ENCODE peak calls at places on chromosome X, in five cellular contexts. R is neuronal stem cell; Z is heart right ventricle; T is CD8-positive, alpha-beta T cell; K is IMR-90. W is an unnamed sample.
A peak's percentile ranks its signal among the peaks of the same experiment; 100 is the strongest.

GRCh38 chrX:73850124-73851013 is 287.4 kb downstream of the CHIC1 start:
- DNase-seq in R (no peak), Z (no peak), T (no peak), K (peak; percentile 38), W (peak; percentile 7)

GRCh38 chrX:9604111-9604907 is 139.5 kb downstream of the TBL1X start:
- DNase-seq in R (no peak), Z (peak; percentile 70), T (no peak), K (no peak), W (peak; percentile 72)

GRCh38 chrX:83469551-83469950 is 38.5 kb upstream of the POU3F4 start:
- DNase-seq in R (no peak), Z (no peak), T (peak; percentile 5), K (peak; percentile 1), W (peak; percentile 1)

GRCh38 chrX:107324493-107325310 is 118.3 kb downstream of the DNAAF6 start:
- DNase-seq in R (peak; percentile 64), Z (peak; percentile 18), T (no peak), K (peak; percentile 4), W (peak; percentile 49)

GRCh38 chrX:19958530-19959486 is 32.1 kb downstream of the BCLAF3 start:
- DNase-seq in R (no peak), Z (no peak), T (no peak), K (peak; percentile 4), W (peak; percentile 0)

GRCh38 chrX:101219116-101219839 is at the start of gene DRP2:
- DNase-seq in R (no peak), Z (no peak), T (no peak), K (peak; percentile 58), W (no peak)

GRCh38 chrX:155857561-155857960 is 23.6 kb upstream of the VAMP7 start:
- DNase-seq in R (no peak), Z (no peak), T (no peak), K (no peak), W (no peak)

GRCh38 chrX:30935985-30936384 is 46.9 kb upstream of the TAB3 start:
- DNase-seq in R (no peak), Z (peak; percentile 3), T (no peak), K (peak; percentile 3), W (peak; percentile 7)

GRCh38 chrX:71540801-71541545 is 8.1 kb downstream of the OGT start:
- DNase-seq in R (no peak), Z (no peak), T (no peak), K (no peak), W (no peak)

DNA sequence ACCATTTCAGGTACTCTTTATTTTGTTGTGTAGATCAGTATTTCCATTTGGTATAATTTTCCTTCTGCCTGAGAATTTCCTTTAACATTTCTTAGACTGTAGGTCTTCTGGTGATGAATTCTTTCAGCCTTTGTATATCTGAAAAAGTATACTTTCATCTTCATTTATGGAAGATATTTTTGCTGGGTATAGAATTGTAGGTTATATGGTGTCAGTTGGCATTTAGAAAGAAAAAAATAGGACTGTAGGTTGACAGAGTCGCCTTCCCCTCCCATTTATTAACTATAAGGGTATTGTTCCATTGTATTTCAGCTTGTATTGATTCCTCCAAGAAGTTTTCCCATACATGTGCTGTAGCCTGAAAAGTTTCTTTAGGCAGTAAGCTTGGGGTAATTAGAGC is 71.9 kb downstream of the KDM6A start:
- DNase-seq in R (no peak), Z (no peak), T (no peak), K (no peak), W (no peak)
- H3K9me3 ChIP-seq in R (no peaks in the 10 kb centered on the region), Z (peaks cover 32% of the 10 kb centered on the region), T (no peaks in the 10 kb centered on the region), K (peaks cover 4% of the 10 kb centered on the region), W (peaks cover 13% of the 10 kb centered on the region)

DNA sequence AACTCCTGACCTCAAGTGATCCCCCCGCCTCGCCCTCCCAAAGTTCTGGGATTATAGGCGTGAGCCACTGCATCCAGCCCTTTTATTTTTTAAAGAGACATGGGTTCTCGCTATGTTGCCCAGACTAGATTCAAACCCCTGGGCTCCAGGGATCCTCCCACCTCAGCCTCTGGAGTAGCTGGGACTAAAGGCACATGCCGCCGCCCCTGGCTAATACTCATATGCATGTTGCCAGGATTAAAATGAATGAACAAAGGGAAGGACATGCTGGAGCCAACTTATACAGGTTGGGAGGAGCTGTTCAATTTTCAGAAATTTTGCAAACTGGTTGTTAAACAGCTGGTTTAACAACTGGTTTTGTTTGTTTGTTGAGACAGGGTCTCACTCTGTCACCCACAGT is 1.4 kb upstream of the FTSJ1 start:
- DNase-seq in R (no peak), Z (no peak), T (no peak), K (no peak), W (no peak)
- H3K4me3 ChIP-seq in R (no peak overlapping the region), Z (no peak overlapping the region), T (no peak overlapping the region), K (no peak overlapping the region), W (peak overlapping the region; percentile 85)

GRCh38 chrX:104660092-104660491 is 94.1 kb downstream of the IL1RAPL2 start:
- DNase-seq in R (no peak), Z (no peak), T (no peak), K (no peak), W (no peak)
- H3K27me3 ChIP-seq in R (no peaks in the 10 kb centered on the region), Z (peaks cover 20% of the 10 kb centered on the region), T (no peaks in the 10 kb centered on the region), K (no peaks in the 10 kb centered on the region), W (no peaks in the 10 kb centered on the region)

DNA sequence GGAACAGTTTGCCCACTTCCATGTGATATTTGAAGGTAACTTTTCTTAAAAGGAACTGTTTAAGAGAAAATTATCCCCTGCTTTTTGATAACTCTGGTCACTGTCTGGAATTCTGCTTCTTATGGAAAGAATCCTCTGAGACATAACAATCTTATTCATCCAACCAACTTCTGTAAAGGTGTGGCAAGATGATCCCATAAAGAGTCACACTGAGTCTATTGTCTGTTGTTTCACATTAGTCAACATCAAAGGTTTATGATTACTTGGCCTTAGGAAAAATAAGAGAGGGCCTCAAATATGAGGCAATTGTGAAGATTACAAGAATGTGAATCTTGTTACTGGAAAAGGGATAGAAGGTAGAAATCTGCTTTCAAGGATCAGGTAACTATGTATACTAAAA is 88.0 kb upstream of the MAGEB18 start:
- DNase-seq in R (no peak), Z (no peak), T (no peak), K (no peak), W (no peak)
- H3K9me3 ChIP-seq in R (no peaks in the 10 kb centered on the region), Z (no peaks in the 10 kb centered on the region), T (no peaks in the 10 kb centered on the region), K (no peaks in the 10 kb centered on the region), W (no peaks in the 10 kb centered on the region)

DNA sequence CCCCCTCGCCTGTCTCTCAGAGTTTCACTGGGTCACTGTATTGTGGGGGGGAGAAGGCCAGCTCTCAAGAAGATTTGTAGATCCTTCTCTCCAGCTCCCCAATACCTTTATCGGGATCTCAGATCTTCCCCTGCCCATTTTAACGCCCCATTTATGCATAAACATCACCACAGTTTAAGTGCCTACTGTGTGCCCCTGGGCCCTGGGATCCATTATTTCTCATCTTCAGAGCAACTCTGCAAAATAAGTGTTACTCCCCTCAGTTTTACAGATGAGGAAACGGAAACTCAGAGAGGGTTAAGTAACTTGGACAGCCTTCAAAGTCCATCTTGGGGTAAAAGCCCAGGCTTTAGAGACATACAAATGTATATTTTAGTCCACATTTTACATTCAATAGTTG is 421 bp upstream of the IGSF1 start:
- DNase-seq in R (no peak), Z (no peak), T (no peak), K (no peak), W (no peak)
- H3K4me3 ChIP-seq in R (no peak overlapping the region), Z (no peak overlapping the region), T (no peak overlapping the region), K (no peak overlapping the region), W (no peak overlapping the region)

GRCh38 chrX:154793084-154793483 is 12.2 kb downstream of the MPP1 start:
- DNase-seq in R (no peak), Z (no peak), T (no peak), K (no peak), W (no peak)
- H3K27me3 ChIP-seq in R (peaks cover 1% of the 10 kb centered on the region), Z (no peaks in the 10 kb centered on the region), T (no peaks in the 10 kb centered on the region), K (no peaks in the 10 kb centered on the region), W (no peaks in the 10 kb centered on the region)

DNA sequence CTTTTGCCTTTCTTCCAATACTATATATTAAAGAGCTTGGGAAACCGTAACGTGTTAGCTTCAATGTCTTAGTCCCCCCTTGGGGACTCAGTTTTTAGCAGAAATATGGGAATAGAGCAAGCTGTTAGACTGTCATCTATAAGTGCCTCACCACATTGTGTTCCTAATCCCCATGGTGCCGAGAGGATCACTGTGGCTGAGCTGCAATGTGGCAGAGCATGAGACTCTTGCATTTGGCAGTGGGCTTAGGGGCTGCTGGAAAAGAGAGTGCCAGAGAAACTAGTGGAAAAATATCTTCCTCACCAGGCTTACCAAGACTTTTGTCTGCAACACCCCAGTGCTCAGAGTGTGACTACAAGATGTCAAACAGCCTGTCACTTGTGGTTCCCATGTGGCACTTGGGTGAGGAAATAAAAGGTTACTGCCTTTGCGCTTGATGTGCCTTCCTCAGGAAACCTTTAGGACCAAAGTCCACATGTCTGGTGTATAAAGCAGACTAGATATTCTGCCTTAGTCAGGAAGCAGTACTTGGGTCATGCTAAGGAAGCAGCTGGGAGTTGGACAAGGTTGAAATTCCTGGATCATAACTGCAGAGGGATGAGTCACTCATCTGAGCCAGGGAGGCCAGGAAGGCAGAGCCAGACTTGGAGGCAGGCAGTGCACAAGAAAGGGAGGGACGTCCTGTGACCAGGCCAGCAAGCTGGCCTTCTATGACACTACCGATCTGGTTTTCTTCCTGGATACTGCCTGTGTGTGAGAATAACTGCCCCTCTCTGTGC is 9.7 kb upstream of the MAGEA4 start:
- DNase-seq in R (no peak), Z (peak; percentile 14), T (no peak), K (peak; percentile 66), W (peak; percentile 81)
- H3K9me3 ChIP-seq in R (no peaks in the 10 kb centered on the region), Z (no peaks in the 10 kb centered on the region), T (no peaks in the 10 kb centered on the region), K (peaks cover 4% of the 10 kb centered on the region), W (no peaks in the 10 kb centered on the region)

DNA sequence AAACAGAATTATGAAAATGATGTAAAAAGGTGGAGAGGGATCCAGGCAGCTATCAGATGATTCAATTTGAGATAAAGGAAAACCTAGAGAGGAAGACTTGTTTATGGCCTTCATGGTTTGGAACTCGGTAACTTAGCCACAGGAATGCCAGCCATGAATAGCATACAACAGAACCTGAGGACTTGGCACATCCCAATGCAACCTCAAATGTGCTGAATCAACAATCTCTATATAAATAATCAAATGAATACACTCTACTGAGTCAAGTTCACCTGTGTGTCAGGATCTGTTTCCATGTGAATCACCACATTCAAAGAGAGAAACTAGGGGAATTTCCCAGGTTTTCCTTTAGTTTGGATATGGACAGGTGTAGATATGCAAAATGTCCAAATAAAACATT is 86.9 kb downstream of the MBNL3 start:
- DNase-seq in R (no peak), Z (no peak), T (no peak), K (peak; percentile 24), W (no peak)
- H3K4me3 ChIP-seq in R (no peak overlapping the region), Z (no peak overlapping the region), T (no peak overlapping the region), K (no peak overlapping the region), W (no peak overlapping the region)

GRCh38 chrX:120309873-120310730 is 1.2 kb downstream of the TMEM255A start:
- DNase-seq in R (peak; percentile 26), Z (no peak), T (no peak), K (no peak), W (peak; percentile 12)

GRCh38 chrX:120308558-120308957 is 2.7 kb downstream of the TMEM255A start:
- DNase-seq in R (peak; percentile 53), Z (peak; percentile 9), T (no peak), K (no peak), W (no peak)

GRCh38 chrX:120308959-120309872 is 2.0 kb downstream of the TMEM255A start:
- DNase-seq in R (peak; percentile 54), Z (peak; percentile 31), T (peak; percentile 77), K (peak; percentile 14), W (peak; percentile 54)

GRCh38 chrX:120310861-120311631 is at the start of gene TMEM255A:
- DNase-seq in R (peak; percentile 18), Z (peak; percentile 15), T (no peak), K (no peak), W (peak; percentile 4)

GRCh38 chrX:120311632-120312000 is 355 bp upstream of the TMEM255A start:
- DNase-seq in R (no peak), Z (no peak), T (no peak), K (no peak), W (no peak)
- H3K27me3 ChIP-seq in R (peaks cover 10% of the 10 kb centered on the region), Z (peaks cover 93% of the 10 kb centered on the region), T (no peaks in the 10 kb centered on the region), K (peaks cover 34% of the 10 kb centered on the region), W (peaks cover 23% of the 10 kb centered on the region)